ENCODE peak calls at places on chromosomes 16 and 17, in nine cellular contexts. N is activated T-helper 1 cell treated with Interleukin-2 at 50 U/mL for 16 hours; I is central memory CD4-positive, alpha-beta T cell; L is T-helper 1 cell; P is H54; Q is left colon; C is mucosa of gallbladder; Z is HuH-7.5; G is omental fat pad. F is an unnamed sample.

GRCh38 chr16:71610936-71611871 is 14.8 kb upstream of the MARVELD3 start:
- DNase-seq in N (peak), L (peak), C (peak), P (peak), I (peak), G (peak), Q (peak), Z (peak), F (peak)

GRCh38 chr17:67546578-67547527 is 169.8 kb downstream of the PITPNC1 start:
- DNase-seq in G (peak), Q (peak), P (no peak), Z (no peak), I (no peak), C (peak), N (no peak), L (no peak), F (no peak)

GRCh38 chr17:46195939-46196338 is 2.7 kb upstream of the KANSL1 start:
- DNase-seq in I (no peak), Q (no peak), Z (no peak), L (no peak), P (no peak), N (no peak), C (no peak), G (no peak), F (no peak)

GRCh38 chr16:12337776-12338655 is 361.5 kb downstream of the SNX29 start:
- DNase-seq in P (no peak), I (no peak), L (no peak), G (no peak), Q (no peak), N (no peak), C (no peak), Z (no peak), F (no peak)

GRCh38 chr16:49660647-49661046 is 195.3 kb downstream of the ZNF423 start:
- DNase-seq in I (no peak), C (no peak), Z (no peak), N (no peak), P (no peak), G (no peak), L (no peak), Q (no peak), F (no peak)

GRCh38 chr17:1736348-1737281 is 6.1 kb upstream of the SERPINF2 start:
- DNase-seq in G (peak), P (no peak), L (no peak), Z (peak), Q (no peak), I (peak), C (no peak), N (no peak), F (no peak)

GRCh38 chr17:18027280-18027679 is 11.7 kb downstream of the ATPAF2 start:
- DNase-seq in P (no peak), G (no peak), Z (no peak), N (no peak), I (no peak), L (no peak), C (no peak), Q (no peak), F (no peak)

GRCh38 chr17:18921485-18921884 is 30.5 kb upstream of the SLC5A10 start:
- DNase-seq in P (no peak), Z (no peak), L (no peak), Q (no peak), N (no peak), C (no peak), I (no peak), G (no peak), F (no peak)